ENCODE peak calls at places on chromosomes 12 and 14, in seven cellular contexts. H, P, V, E, A, J and I are unnamed samples.

GRCh38 chr12:85280138-85280983 is at the start of gene ALX1:
- DNase-seq in H (no peak), P (no peak), V (no peak), E (peak; percentile 12), A (no peak), J (no peak), I (peak; percentile 34)

GRCh38 chr12:120067901-120068300 is 48.7 kb downstream of the RAB35 start:
- DNase-seq in H (no peak), P (no peak), V (no peak), E (no peak), A (no peak), J (no peak), I (no peak)

GRCh38 chr12:108305520-108305919 is 33.6 kb downstream of the CMKLR1 start:
- DNase-seq in H (peak; percentile 35), P (no peak), V (no peak), E (no peak), A (no peak), J (no peak), I (no peak)

GRCh38 chr12:27140478-27140969 is 58.1 kb upstream of the C12orf71 start:
- DNase-seq in H (no peak), P (no peak), V (no peak), E (no peak), A (no peak), J (no peak), I (no peak)

GRCh38 chr14:106679776-106680175 is 1153.4 kb downstream of the TMEM121 start:
- DNase-seq in H (no peak), P (no peak), V (no peak), E (no peak), A (no peak), J (no peak), I (no peak)

GRCh38 chr12:13288937-13289643 is 92.6 kb downstream of the EMP1 start:
- DNase-seq in H (no peak), P (no peak), V (no peak), E (no peak), A (peak; percentile 19), J (no peak), I (peak; percentile 83)

GRCh38 chr14:77181603-77182437 is at the start of gene TMEM63C:
- DNase-seq in H (peak; percentile 48), P (peak; percentile 69), V (peak; percentile 39), E (peak; percentile 95), A (peak; percentile 95), J (peak; percentile 91), I (peak; percentile 86)

GRCh38 chr14:95290769-95291440 is 28.8 kb downstream of the CLMN start:
- DNase-seq in H (no peak), P (no peak), V (peak; percentile 19), E (peak; percentile 78), A (peak; percentile 99), J (no peak), I (peak; percentile 87)

GRCh38 chr12:47509398-47509851 is 196.4 kb downstream of the RPAP3 start:
- DNase-seq in H (no peak), P (no peak), V (no peak), E (peak; percentile 6), A (no peak), J (no peak), I (no peak)

GRCh38 chr12:131455581-131456110 is 255.2 kb upstream of the SFSWAP start:
- DNase-seq in H (no peak), P (no peak), V (no peak), E (no peak), A (no peak), J (no peak), I (no peak)

GRCh38 chr14:70189678-70190077 is 927 bp upstream of the SLC8A3 start:
- DNase-seq in H (no peak), P (no peak), V (no peak), E (no peak), A (no peak), J (no peak), I (no peak)

GRCh38 chr12:102776041-102776440 is 141.0 kb downstream of the PAH start:
- DNase-seq in H (no peak), P (no peak), V (no peak), E (no peak), A (no peak), J (no peak), I (no peak)

GRCh38 chr12:92365333-92365732 is 219.7 kb upstream of the BTG1 start:
- DNase-seq in H (no peak), P (no peak), V (no peak), E (no peak), A (no peak), J (peak; percentile 89), I (peak; percentile 53)

GRCh38 chr14:95683793-95684192 is 2.4 kb upstream of the TCL1B start:
- DNase-seq in H (no peak), P (peak; percentile 68), V (no peak), E (peak; percentile 69), A (peak; percentile 25), J (peak; percentile 9), I (no peak)

GRCh38 chr12:69919565-69919964 is 94.5 kb downstream of the MYRFL start:
- DNase-seq in H (no peak), P (no peak), V (no peak), E (no peak), A (no peak), J (no peak), I (no peak)

GRCh38 chr14:33567736-33568124 is 383.1 kb downstream of the EGLN3 start:
- DNase-seq in H (no peak), P (no peak), V (no peak), E (no peak), A (no peak), J (no peak), I (no peak)